ENCODE peak calls at places on chromosomes 6 and 20, in nine cellular contexts. Z, E, C, R, Q, D, S, V and B are unnamed samples.
A peak's percentile ranks its signal among the peaks of the same experiment; 100 is the strongest.

GRCh38 chr6:111423960-111424846 is 58.8 kb downstream of the REV3L start:
- DNase-seq in Z (peak; percentile 57), E (peak; percentile 14), C (no peak), R (no peak), Q (no peak), D (no peak), S (peak; percentile 26), V (peak; percentile 44), B (no peak)

GRCh38 chr6:17574871-17575560 is 25.1 kb upstream of the FAM8A1 start:
- DNase-seq in Z (no peak), E (no peak), C (peak; percentile 56), R (no peak), Q (no peak), D (no peak), S (no peak), V (peak; percentile 92), B (no peak)

GRCh38 chr6:89008299-89008698 is 44.9 kb upstream of the RNGTT start:
- DNase-seq in Z (no peak), E (no peak), C (no peak), R (no peak), Q (no peak), D (no peak), S (no peak), V (no peak), B (no peak)

GRCh38 chr6:13733178-13733851 is 21.7 kb upstream of the RANBP9 start:
- DNase-seq in Z (no peak), E (no peak), C (no peak), R (no peak), Q (no peak), D (no peak), S (peak; percentile 57), V (peak; percentile 74), B (peak; percentile 95)

GRCh38 chr20:58512808-58513552 is 2.2 kb downstream of the APCDD1L start:
- DNase-seq in Z (no peak), E (no peak), C (no peak), R (no peak), Q (no peak), D (no peak), S (peak; percentile 51), V (peak; percentile 33), B (no peak)

GRCh38 chr20:61922411-61922810 is 143.3 kb downstream of the TAF4 start:
- DNase-seq in Z (no peak), E (no peak), C (no peak), R (no peak), Q (no peak), D (no peak), S (no peak), V (no peak), B (no peak)

GRCh38 chr20:3092611-3093379 is 8.3 kb upstream of the AVP start:
- DNase-seq in Z (no peak), E (no peak), C (no peak), R (peak; percentile 29), Q (no peak), D (no peak), S (no peak), V (no peak), B (no peak)

GRCh38 chr20:10209091-10209490 is 9.5 kb upstream of the SNAP25 start:
- DNase-seq in Z (no peak), E (no peak), C (no peak), R (no peak), Q (no peak), D (no peak), S (no peak), V (no peak), B (no peak)

GRCh38 chr6:50128420-50129005 is 78.8 kb upstream of the DEFB112 start:
- DNase-seq in Z (no peak), E (no peak), C (no peak), R (no peak), Q (peak; percentile 6), D (no peak), S (no peak), V (no peak), B (no peak)

GRCh38 chr6:122722746-122723145 is 56.8 kb upstream of the FABP7 start:
- DNase-seq in Z (no peak), E (no peak), C (no peak), R (no peak), Q (no peak), D (no peak), S (no peak), V (no peak), B (no peak)

GRCh38 chr20:2240835-2241234 is 55.0 kb upstream of the TGM3 start:
- DNase-seq in Z (no peak), E (no peak), C (no peak), R (no peak), Q (no peak), D (no peak), S (no peak), V (no peak), B (no peak)

GRCh38 chr6:122622404-122622938 is 12.3 kb downstream of the PKIB start:
- DNase-seq in Z (no peak), E (no peak), C (no peak), R (no peak), Q (no peak), D (no peak), S (peak; percentile 7), V (no peak), B (no peak)

GRCh38 chr6:15048367-15048766 is 197.5 kb upstream of the JARID2 start:
- DNase-seq in Z (no peak), E (no peak), C (no peak), R (no peak), Q (no peak), D (no peak), S (no peak), V (no peak), B (no peak)

GRCh38 chr6:125294036-125294435 is 7.7 kb downstream of the HDDC2 start:
- DNase-seq in Z (no peak), E (no peak), C (no peak), R (no peak), Q (no peak), D (no peak), S (no peak), V (no peak), B (no peak)

GRCh38 chr6:39247667-39248194 is 18.5 kb upstream of the KCNK5 start:
- DNase-seq in Z (no peak), E (no peak), C (no peak), R (no peak), Q (no peak), D (no peak), S (no peak), V (no peak), B (no peak)

GRCh38 chr6:134740473-134741192 is 209.3 kb downstream of the ALDH8A1 start:
- DNase-seq in Z (no peak), E (no peak), C (no peak), R (no peak), Q (peak; percentile 22), D (peak; percentile 38), S (no peak), V (no peak), B (peak; percentile 57)

GRCh38 chr6:156279306-156279969 is 497.7 kb upstream of the ARID1B start:
- DNase-seq in Z (no peak), E (no peak), C (no peak), R (peak; percentile 28), Q (no peak), D (no peak), S (no peak), V (no peak), B (no peak)

GRCh38 chr6:3789018-3789895 is 37.7 kb upstream of the PXDC1 start:
- DNase-seq in Z (no peak), E (no peak), C (no peak), R (no peak), Q (peak; percentile 43), D (peak; percentile 94), S (no peak), V (no peak), B (no peak)

GRCh38 chr20:32249030-32249738 is 28.3 kb upstream of the KIF3B start:
- DNase-seq in Z (no peak), E (no peak), C (no peak), R (no peak), Q (no peak), D (no peak), S (no peak), V (no peak), B (no peak)

GRCh38 chr6:190596-191395 is 101.5 kb upstream of the DUSP22 start:
- DNase-seq in Z (no peak), E (no peak), C (no peak), R (peak; percentile 36), Q (no peak), D (no peak), S (no peak), V (no peak), B (no peak)

GRCh38 chr6:56381852-56382251 is 134.5 kb upstream of the COL21A1 start:
- DNase-seq in Z (no peak), E (no peak), C (no peak), R (no peak), Q (no peak), D (no peak), S (no peak), V (no peak), B (peak; percentile 78)

GRCh38 chr20:38204936-38205435 is 39.9 kb upstream of the TGM2 start:
- DNase-seq in Z (no peak), E (no peak), C (no peak), R (no peak), Q (no peak), D (no peak), S (no peak), V (no peak), B (no peak)

GRCh38 chr6:13089296-13089994 is 238.9 kb downstream of the TBC1D7 start:
- DNase-seq in Z (no peak), E (no peak), C (no peak), R (no peak), Q (no peak), D (no peak), S (no peak), V (peak; percentile 9), B (no peak)

GRCh38 chr6:106477158-106477557 is 116.6 kb downstream of the CRYBG1 start:
- DNase-seq in Z (no peak), E (no peak), C (no peak), R (no peak), Q (no peak), D (no peak), S (no peak), V (no peak), B (no peak)

GRCh38 chr6:41488392-41489129 is 57.6 kb upstream of the FOXP4 start:
- DNase-seq in Z (no peak), E (no peak), C (peak; percentile 82), R (peak; percentile 20), Q (peak; percentile 92), D (no peak), S (peak; percentile 57), V (peak; percentile 21), B (no peak)